ENCODE peak calls at places on chromosomes 5 and 9, in five cellular contexts. A is HepG2, F is H1, E is NT2/D1, R is GM12878. W is an unnamed sample.

GRCh38 chr5:67140413-67140812 is 56.2 kb downstream of the CD180 start:
- DNase-seq in A (no peak), F (no peak), E (no peak), R (no peak), W (no peak)

GRCh38 chr9:38119570-38119969 is 50.5 kb upstream of the SHB start:
- DNase-seq in A (no peak), F (no peak), E (no peak), R (no peak), W (no peak)

GRCh38 chr5:31090467-31090866 is 103.0 kb upstream of the CDH6 start:
- DNase-seq in A (no peak), F (no peak), E (no peak), R (no peak), W (no peak)

GRCh38 chr5:139177809-139178581 is 20.2 kb downstream of the SIL1 start:
- DNase-seq in A (no peak), F (no peak), E (no peak), R (peak), W (no peak)

GRCh38 chr5:73617510-73618279 is 8.3 kb upstream of the ARHGEF28 start:
- DNase-seq in A (no peak), F (no peak), E (no peak), R (no peak), W (no peak)

GRCh38 chr9:128002959-128003358 is 22.2 kb upstream of the EEIG1 start:
- DNase-seq in A (no peak), F (no peak), E (no peak), R (no peak), W (no peak)

GRCh38 chr9:35729700-35730485 is 2.1 kb downstream of the TLN1 start:
- DNase-seq in A (peak), F (no peak), E (peak), R (no peak), W (peak)

GRCh38 chr9:6498982-6499381 is 86.0 kb downstream of the UHRF2 start:
- DNase-seq in A (no peak), F (no peak), E (no peak), R (no peak), W (no peak)

GRCh38 chr5:168219515-168220410 is 71.7 kb upstream of the WWC1 start:
- DNase-seq in A (peak), F (peak), E (peak), R (peak), W (peak)

GRCh38 chr5:77629553-77630245 is 8.8 kb downstream of the OTP start:
- DNase-seq in A (no peak), F (no peak), E (no peak), R (no peak), W (no peak)

GRCh38 chr9:74742792-74743389 is 144.8 kb downstream of the TRPM6 start:
- DNase-seq in A (peak), F (no peak), E (peak), R (no peak), W (peak)

GRCh38 chr9:133604214-133604613 is 5.0 kb downstream of the FAM163B start:
- DNase-seq in A (peak), F (no peak), E (no peak), R (no peak), W (no peak)

GRCh38 chr9:132784286-132784820 is 93.7 kb downstream of the AK8 start:
- DNase-seq in A (no peak), F (no peak), E (no peak), R (no peak), W (no peak)

GRCh38 chr9:134304712-134305111 is 21.5 kb upstream of the RXRA start:
- DNase-seq in A (no peak), F (no peak), E (no peak), R (no peak), W (no peak)

GRCh38 chr9:9791621-9792020 is 821.2 kb downstream of the PTPRD start:
- DNase-seq in A (no peak), F (no peak), E (no peak), R (no peak), W (no peak)

GRCh38 chr9:123257276-123257675 is 11.1 kb downstream of the STRBP start:
- DNase-seq in A (no peak), F (no peak), E (no peak), R (no peak), W (no peak)

GRCh38 chr9:137648396-137648795 is 29.6 kb downstream of the EHMT1 start:
- DNase-seq in A (no peak), F (no peak), E (no peak), R (no peak), W (no peak)

GRCh38 chr9:91253488-91253887 is 108.2 kb downstream of the AUH start:
- DNase-seq in A (peak), F (no peak), E (no peak), R (no peak), W (no peak)

GRCh38 chr5:36502608-36503007 is 103.8 kb upstream of the SLC1A3 start:
- DNase-seq in A (no peak), F (no peak), E (no peak), R (no peak), W (no peak)

GRCh38 chr5:159450417-159450816 is 120.1 kb upstream of the IL12B start:
- DNase-seq in A (no peak), F (no peak), E (no peak), R (no peak), W (no peak)

GRCh38 chr5:33379757-33380156 is 61.0 kb upstream of the TARS1 start:
- DNase-seq in A (no peak), F (no peak), E (peak), R (no peak), W (peak)

GRCh38 chr5:77418601-77419591 is 73.2 kb downstream of the WDR41 start:
- DNase-seq in A (no peak), F (no peak), E (no peak), R (no peak), W (no peak)

GRCh38 chr5:167918492-167919267 is 372.8 kb upstream of the WWC1 start:
- DNase-seq in A (no peak), F (no peak), E (no peak), R (no peak), W (no peak)

GRCh38 chr5:53726121-53726520 is 165.7 kb downstream of the NDUFS4 start:
- DNase-seq in A (no peak), F (no peak), E (no peak), R (no peak), W (no peak)

GRCh38 chr9:85941617-85941930 is 628 bp downstream of the NAA35 start:
- DNase-seq in A (no peak), F (no peak), E (no peak), R (no peak), W (no peak)

GRCh38 chr5:171520300-171521170 is 101.1 kb downstream of the FGF18 start:
- DNase-seq in A (no peak), F (peak), E (peak), R (no peak), W (peak)

GRCh38 chr5:39113354-39113953 is 39.3 kb upstream of the RICTOR start:
- DNase-seq in A (no peak), F (no peak), E (no peak), R (no peak), W (no peak)

GRCh38 chr5:96043471-96043870 is 81.8 kb upstream of the ELL2 start:
- DNase-seq in A (no peak), F (no peak), E (no peak), R (no peak), W (no peak)

GRCh38 chr5:136236479-136237083 is 43.6 kb upstream of the SMIM32 start:
- DNase-seq in A (no peak), F (no peak), E (no peak), R (no peak), W (no peak)

GRCh38 chr5:16418471-16418922 is 47.1 kb downstream of the ZNF622 start:
- DNase-seq in A (no peak), F (no peak), E (no peak), R (no peak), W (peak)

GRCh38 chr5:19986036-19986619 is 1.9 kb downstream of the CDH18 start:
- DNase-seq in A (no peak), F (no peak), E (no peak), R (no peak), W (no peak)

GRCh38 chr5:1937590-1937989 is 54.9 kb upstream of the IRX4 start:
- DNase-seq in A (no peak), F (no peak), E (no peak), R (no peak), W (no peak)

GRCh38 chr9:18330736-18331335 is 143.1 kb upstream of the ADAMTSL1 start:
- DNase-seq in A (no peak), F (no peak), E (no peak), R (no peak), W (no peak)

GRCh38 chr9:87149794-87150193 is 202.5 kb upstream of the GAS1 start:
- DNase-seq in A (no peak), F (no peak), E (no peak), R (no peak), W (no peak)

GRCh38 chr9:87498046-87498815 is 564 bp downstream of the DAPK1 start:
- DNase-seq in A (peak), F (no peak), E (no peak), R (no peak), W (peak)

GRCh38 chr5:37840036-37840909 is at the start of gene GDNF:
- DNase-seq in A (peak), F (no peak), E (no peak), R (no peak), W (peak)

GRCh38 chr5:72167790-72168189 is 60.5 kb downstream of the MAP1B start:
- DNase-seq in A (no peak), F (no peak), E (no peak), R (no peak), W (no peak)

GRCh38 chr9:114693248-114693895 is 11.4 kb upstream of the TEX48 start:
- DNase-seq in A (no peak), F (no peak), E (no peak), R (no peak), W (no peak)

GRCh38 chr9:114694719-114695269 is 12.8 kb upstream of the TEX48 start:
- DNase-seq in A (no peak), F (no peak), E (no peak), R (peak), W (no peak)

GRCh38 chr9:114697951-114698351 is 16.0 kb upstream of the TEX48 start:
- DNase-seq in A (no peak), F (no peak), E (no peak), R (peak), W (no peak)

GRCh38 chr9:114694146-114694545 is 12.2 kb upstream of the TEX48 start:
- DNase-seq in A (no peak), F (no peak), E (no peak), R (no peak), W (no peak)

DNA sequence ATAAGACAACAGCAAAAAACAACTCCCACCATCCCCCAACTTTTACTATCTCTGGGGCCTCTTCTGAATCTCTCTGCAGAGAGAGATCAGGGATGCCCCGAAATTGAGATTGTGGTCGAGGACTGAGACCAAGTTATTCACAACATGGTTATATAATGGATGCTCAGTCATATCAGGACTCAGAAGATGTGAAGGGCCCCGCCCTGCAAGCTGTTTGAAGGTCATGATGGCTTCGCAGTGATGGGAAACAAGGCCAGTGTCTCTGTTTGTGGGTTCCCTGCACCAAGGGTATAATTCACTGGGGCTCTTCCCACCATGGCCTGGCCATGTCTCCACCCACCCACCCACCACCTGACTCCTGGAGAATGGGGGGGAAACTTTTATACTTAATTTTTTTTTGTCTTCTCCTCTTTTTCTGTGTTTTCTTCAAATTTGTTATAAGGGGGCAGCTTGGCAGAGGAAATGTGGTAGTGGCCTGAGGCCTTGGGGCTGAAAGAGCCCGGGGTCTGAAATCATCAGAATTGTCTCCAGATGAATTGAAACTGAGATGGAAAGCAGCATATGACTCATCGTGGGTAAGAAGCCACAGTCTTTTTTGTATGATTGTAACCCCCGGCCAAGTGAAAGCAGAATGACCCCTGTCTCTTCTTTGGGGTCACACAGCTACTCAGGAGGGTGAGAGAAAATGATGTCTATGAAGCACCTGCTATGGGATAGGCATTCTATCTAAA is 15.0 kb upstream of the TEX48 start:
- DNase-seq in A (no peak), F (no peak), E (no peak), R (peak), W (no peak)
- TF ChIP-seq SUZ12 in A (no peak), F (no peak), E (no peak), R (no peak), W (no peak)

DNA sequence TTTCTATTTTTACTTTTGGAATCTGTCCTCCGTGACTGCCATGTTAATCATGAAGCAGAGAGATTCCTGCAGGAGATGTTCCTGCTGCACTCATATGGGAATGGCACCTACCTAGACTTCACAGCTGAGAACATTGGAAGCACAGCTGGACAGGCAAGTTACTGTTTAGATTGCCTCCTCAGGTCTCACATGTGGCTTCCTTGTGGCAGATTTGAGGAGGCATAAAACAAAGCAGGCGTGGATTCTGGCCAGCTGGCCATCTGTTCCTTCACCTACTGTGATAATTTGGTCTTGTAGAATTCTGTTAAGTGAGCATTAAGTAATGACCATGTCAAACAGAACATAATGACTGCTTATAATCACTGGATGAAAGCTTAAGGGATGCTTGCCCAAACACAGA is 193.4 kb downstream of the EDIL3 start:
- DNase-seq in A (no peak), F (no peak), E (no peak), R (no peak), W (no peak)
- TF ChIP-seq SUZ12 in A (no peak), F (no peak), E (no peak), R (no peak), W (no peak)

GRCh38 chr5:111083323-111083722 is 8.8 kb upstream of the WDR36 start:
- DNase-seq in A (no peak), F (no peak), E (no peak), R (no peak), W (no peak)
- TF ChIP-seq SUZ12 in A (no peak), F (no peak), E (no peak), R (no peak), W (no peak)

DNA sequence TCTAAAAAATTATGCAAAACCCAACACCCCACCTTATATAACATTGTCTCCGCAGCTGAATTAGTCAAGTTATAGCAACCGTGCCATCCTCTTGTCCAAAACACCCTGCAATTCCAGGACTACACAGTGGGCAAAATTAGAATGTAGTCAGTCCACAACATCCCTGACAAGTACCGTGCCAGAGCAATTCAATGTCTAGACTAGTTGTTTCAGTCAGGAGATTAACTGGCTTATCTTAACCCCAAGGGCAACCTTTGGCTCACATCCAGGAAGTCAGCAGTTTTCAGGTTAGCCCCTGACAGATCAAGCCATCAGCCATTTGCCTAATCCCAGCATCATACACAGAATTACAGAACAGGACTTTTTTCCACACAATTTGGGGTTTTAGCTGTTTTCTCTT is 240.8 kb upstream of the TMEM161B start:
- DNase-seq in A (no peak), F (no peak), E (no peak), R (no peak), W (peak)
- TF ChIP-seq SUZ12 in A (no peak), F (no peak), E (no peak), R (no peak), W (no peak)

GRCh38 chr5:61624553-61624952 is 292.5 kb downstream of the ZSWIM6 start:
- DNase-seq in A (no peak), F (no peak), E (no peak), R (no peak), W (no peak)

GRCh38 chr5:61626639-61627282 is 294.7 kb downstream of the ZSWIM6 start:
- DNase-seq in A (no peak), F (no peak), E (no peak), R (no peak), W (no peak)

GRCh38 chr5:61623401-61624069 is 291.5 kb downstream of the ZSWIM6 start:
- DNase-seq in A (peak), F (no peak), E (no peak), R (no peak), W (peak)

GRCh38 chr5:61624966-61625681 is 293.1 kb downstream of the ZSWIM6 start:
- DNase-seq in A (no peak), F (no peak), E (no peak), R (no peak), W (no peak)

DNA sequence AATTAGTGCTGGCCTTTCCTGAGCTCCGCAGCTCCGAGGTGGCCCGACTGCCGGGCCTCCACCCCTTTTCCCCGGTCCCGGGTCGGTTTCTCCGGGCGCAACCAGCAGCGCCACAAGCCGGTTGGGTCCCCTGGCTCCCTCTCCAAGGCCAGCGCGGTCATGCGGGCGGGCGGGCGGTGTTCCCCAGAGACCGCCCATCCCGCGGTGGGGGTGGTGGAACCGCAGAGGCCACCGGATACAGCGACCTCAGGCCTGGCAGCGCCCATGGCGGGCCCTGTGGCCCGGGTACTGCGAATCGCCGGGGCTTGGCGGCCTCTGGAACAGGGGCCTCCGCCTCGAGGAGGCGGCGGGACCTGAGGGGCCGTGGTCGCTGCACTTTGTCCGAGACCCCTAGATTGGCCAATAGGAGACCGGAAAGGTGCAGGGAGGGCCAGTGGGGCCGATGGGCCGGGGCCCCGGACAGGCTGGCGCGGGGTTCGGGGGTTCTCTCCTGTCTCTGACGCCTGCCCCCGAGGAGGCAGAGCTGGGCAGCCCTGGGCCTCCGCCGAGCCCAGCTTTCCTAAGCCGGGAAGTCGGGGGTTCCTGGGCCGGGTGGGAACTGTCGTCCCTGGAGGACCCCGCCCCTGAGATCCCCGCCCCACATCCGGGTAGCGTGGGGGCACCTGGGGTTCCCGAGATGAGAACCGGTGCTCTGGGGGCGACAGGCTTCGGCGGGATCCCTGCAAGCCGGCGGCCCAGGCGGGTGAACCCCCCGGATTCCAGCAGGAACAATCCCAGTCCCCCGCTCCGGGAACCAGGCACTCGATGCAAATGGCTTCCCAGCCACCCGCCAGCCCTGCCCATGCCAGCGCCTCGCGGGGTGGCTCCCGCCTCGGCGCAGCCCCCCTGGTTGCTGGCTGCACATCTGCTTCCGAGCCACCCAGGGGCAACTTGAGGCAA is 293.9 kb downstream of the ZSWIM6 start:
- DNase-seq in A (no peak), F (peak), E (no peak), R (no peak), W (no peak)
- TF ChIP-seq SUZ12 in A (no peak), F (no peak), E (no peak), R (peak), W (no peak)

GRCh38 chr9:109945571-109945970 is 165.6 kb downstream of the PALM2AKAP2 start:
- DNase-seq in A (no peak), F (no peak), E (no peak), R (no peak), W (no peak)
- TF ChIP-seq SUZ12 in A (no peak), F (no peak), E (no peak), R (no peak), W (no peak)

DNA sequence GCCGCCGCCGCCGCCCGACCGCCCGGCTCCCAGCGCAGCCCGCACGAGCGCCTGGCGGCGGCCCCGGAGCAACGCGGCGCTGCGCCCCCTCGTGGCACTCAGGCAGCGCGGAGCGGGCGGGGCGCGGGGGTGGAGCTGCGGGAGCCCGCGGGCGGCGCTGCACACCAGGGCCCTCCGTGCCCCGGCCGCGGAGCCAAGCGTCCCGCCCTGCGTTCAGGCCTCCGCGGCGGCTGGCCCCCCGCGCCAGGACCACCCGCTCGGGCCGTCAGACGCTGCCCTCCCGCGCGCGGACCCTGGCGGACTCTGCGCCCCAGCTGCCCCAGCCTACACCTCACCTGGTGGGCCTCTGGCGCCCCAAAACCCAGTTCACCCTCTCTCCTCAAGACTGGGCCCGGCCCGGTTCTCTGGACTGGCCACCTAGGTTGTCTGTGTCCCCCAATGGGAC is at the start of gene RASGEF1C:
- DNase-seq in A (peak), F (no peak), E (peak), R (no peak), W (peak)
- TF ChIP-seq SUZ12 in A (no peak), F (no peak), E (no peak), R (no peak), W (no peak)

GRCh38 chr5:176167800-176168199 is 70.4 kb upstream of the SIMC1 start:
- DNase-seq in A (no peak), F (no peak), E (no peak), R (no peak), W (no peak)
- TF ChIP-seq SUZ12 in A (no peak), F (no peak), E (no peak), R (no peak), W (no peak)

W was measured in HEK293T.